ENCODE peak calls at places on chromosomes 13 and 19, in ten cellular contexts. One of them, this sample, is unnamed.

GRCh38 chr19:7969560-7969949 is 26.1 kb upstream of the TIMM44 start:
- DNase-seq in AG09309: no peak
- DNase-seq in CD8-positive, alpha-beta T cell: no peak
- DNase-seq in choroid plexus epithelial cell: no peak
- DNase-seq in fibroblast of mammary gland: no peak
- DNase-seq in lower leg skin: no peak
- DNase-seq in ovary: no peak
- DNase-seq in thoracic aorta: no peak
- DNase-seq in RWPE1: no peak
- DNase-seq in fibroblast of pulmonary artery: no peak
- DNase-seq in this sample: no peak

GRCh38 chr13:89746554-89746953 is 1600.9 kb upstream of the MIR17HG start:
- DNase-seq in AG09309: no peak
- DNase-seq in CD8-positive, alpha-beta T cell: no peak
- DNase-seq in choroid plexus epithelial cell: peak
- DNase-seq in fibroblast of mammary gland: no peak
- DNase-seq in lower leg skin: no peak
- DNase-seq in ovary: no peak
- DNase-seq in thoracic aorta: no peak
- DNase-seq in RWPE1: no peak
- DNase-seq in fibroblast of pulmonary artery: no peak
- DNase-seq in this sample: no peak

GRCh38 chr19:45091031-45091918 is 1.7 kb upstream of the PPP1R37 start:
- DNase-seq in AG09309: peak
- DNase-seq in CD8-positive, alpha-beta T cell: peak
- DNase-seq in choroid plexus epithelial cell: peak
- DNase-seq in fibroblast of mammary gland: peak
- DNase-seq in lower leg skin: peak
- DNase-seq in ovary: peak
- DNase-seq in thoracic aorta: peak
- DNase-seq in RWPE1: peak
- DNase-seq in fibroblast of pulmonary artery: peak
- DNase-seq in this sample: peak

GRCh38 chr13:19618925-19619324 is 14.5 kb upstream of the MPHOSPH8 start:
- DNase-seq in AG09309: no peak
- DNase-seq in CD8-positive, alpha-beta T cell: no peak
- DNase-seq in choroid plexus epithelial cell: peak
- DNase-seq in fibroblast of mammary gland: peak
- DNase-seq in lower leg skin: no peak
- DNase-seq in ovary: no peak
- DNase-seq in thoracic aorta: no peak
- DNase-seq in RWPE1: no peak
- DNase-seq in fibroblast of pulmonary artery: peak
- DNase-seq in this sample: no peak

GRCh38 chr13:19845758-19846157 is 17.7 kb downstream of the ZMYM5 start:
- DNase-seq in AG09309: peak
- DNase-seq in CD8-positive, alpha-beta T cell: no peak
- DNase-seq in choroid plexus epithelial cell: peak
- DNase-seq in fibroblast of mammary gland: peak
- DNase-seq in lower leg skin: no peak
- DNase-seq in ovary: no peak
- DNase-seq in thoracic aorta: peak
- DNase-seq in RWPE1: peak
- DNase-seq in fibroblast of pulmonary artery: peak
- DNase-seq in this sample: no peak

GRCh38 chr13:80881495-80882482 is 540.9 kb upstream of the SPRY2 start:
- DNase-seq in AG09309: no peak
- DNase-seq in CD8-positive, alpha-beta T cell: no peak
- DNase-seq in choroid plexus epithelial cell: peak
- DNase-seq in fibroblast of mammary gland: peak
- DNase-seq in lower leg skin: no peak
- DNase-seq in ovary: no peak
- DNase-seq in thoracic aorta: no peak
- DNase-seq in RWPE1: peak
- DNase-seq in fibroblast of pulmonary artery: peak
- DNase-seq in this sample: no peak

GRCh38 chr13:21579754-21580316 is 24.1 kb downstream of the MICU2 start:
- DNase-seq in AG09309: no peak
- DNase-seq in CD8-positive, alpha-beta T cell: no peak
- DNase-seq in choroid plexus epithelial cell: no peak
- DNase-seq in fibroblast of mammary gland: no peak
- DNase-seq in lower leg skin: no peak
- DNase-seq in ovary: no peak
- DNase-seq in thoracic aorta: no peak
- DNase-seq in RWPE1: no peak
- DNase-seq in fibroblast of pulmonary artery: no peak
- DNase-seq in this sample: no peak

GRCh38 chr13:113900646-113901045 is 36.8 kb upstream of the GAS6 start:
- DNase-seq in AG09309: no peak
- DNase-seq in CD8-positive, alpha-beta T cell: no peak
- DNase-seq in choroid plexus epithelial cell: no peak
- DNase-seq in fibroblast of mammary gland: no peak
- DNase-seq in lower leg skin: peak
- DNase-seq in ovary: no peak
- DNase-seq in thoracic aorta: no peak
- DNase-seq in RWPE1: no peak
- DNase-seq in fibroblast of pulmonary artery: no peak
- DNase-seq in this sample: peak

GRCh38 chr13:96816261-96816660 is 178.0 kb downstream of the OXGR1 start:
- DNase-seq in AG09309: no peak
- DNase-seq in CD8-positive, alpha-beta T cell: no peak
- DNase-seq in choroid plexus epithelial cell: peak
- DNase-seq in fibroblast of mammary gland: peak
- DNase-seq in lower leg skin: peak
- DNase-seq in ovary: no peak
- DNase-seq in thoracic aorta: peak
- DNase-seq in RWPE1: no peak
- DNase-seq in fibroblast of pulmonary artery: peak
- DNase-seq in this sample: no peak

GRCh38 chr13:76723551-76724232 is 162.5 kb downstream of the KCTD12 start:
- DNase-seq in AG09309: peak
- DNase-seq in CD8-positive, alpha-beta T cell: no peak
- DNase-seq in choroid plexus epithelial cell: peak
- DNase-seq in fibroblast of mammary gland: peak
- DNase-seq in lower leg skin: no peak
- DNase-seq in ovary: no peak
- DNase-seq in thoracic aorta: no peak
- DNase-seq in RWPE1: peak
- DNase-seq in fibroblast of pulmonary artery: peak
- DNase-seq in this sample: peak

GRCh38 chr13:37531054-37531453 is 67.5 kb downstream of the POSTN start:
- DNase-seq in AG09309: peak
- DNase-seq in CD8-positive, alpha-beta T cell: no peak
- DNase-seq in choroid plexus epithelial cell: peak
- DNase-seq in fibroblast of mammary gland: peak
- DNase-seq in lower leg skin: no peak
- DNase-seq in ovary: no peak
- DNase-seq in thoracic aorta: no peak
- DNase-seq in RWPE1: no peak
- DNase-seq in fibroblast of pulmonary artery: peak
- DNase-seq in this sample: no peak

GRCh38 chr19:15479391-15480345 is at the start of gene PGLYRP2:
- DNase-seq in AG09309: no peak
- DNase-seq in CD8-positive, alpha-beta T cell: no peak
- DNase-seq in choroid plexus epithelial cell: no peak
- DNase-seq in fibroblast of mammary gland: no peak
- DNase-seq in lower leg skin: no peak
- DNase-seq in ovary: no peak
- DNase-seq in thoracic aorta: no peak
- DNase-seq in RWPE1: no peak
- DNase-seq in fibroblast of pulmonary artery: peak
- DNase-seq in this sample: peak

GRCh38 chr19:55538132-55538531 is 1.2 kb upstream of the SBK2 start:
- DNase-seq in AG09309: no peak
- DNase-seq in CD8-positive, alpha-beta T cell: no peak
- DNase-seq in choroid plexus epithelial cell: no peak
- DNase-seq in fibroblast of mammary gland: no peak
- DNase-seq in lower leg skin: no peak
- DNase-seq in ovary: no peak
- DNase-seq in thoracic aorta: no peak
- DNase-seq in RWPE1: no peak
- DNase-seq in fibroblast of pulmonary artery: no peak
- DNase-seq in this sample: no peak

GRCh38 chr13:73140804-73141203 is 82.0 kb downstream of the KLF5 start:
- DNase-seq in AG09309: no peak
- DNase-seq in CD8-positive, alpha-beta T cell: no peak
- DNase-seq in choroid plexus epithelial cell: no peak
- DNase-seq in fibroblast of mammary gland: no peak
- DNase-seq in lower leg skin: no peak
- DNase-seq in ovary: no peak
- DNase-seq in thoracic aorta: no peak
- DNase-seq in RWPE1: no peak
- DNase-seq in fibroblast of pulmonary artery: no peak
- DNase-seq in this sample: no peak

GRCh38 chr19:9453953-9454352 is 18.6 kb upstream of the ZNF266 start:
- DNase-seq in AG09309: no peak
- DNase-seq in CD8-positive, alpha-beta T cell: no peak
- DNase-seq in choroid plexus epithelial cell: no peak
- DNase-seq in fibroblast of mammary gland: no peak
- DNase-seq in lower leg skin: no peak
- DNase-seq in ovary: no peak
- DNase-seq in thoracic aorta: no peak
- DNase-seq in RWPE1: no peak
- DNase-seq in fibroblast of pulmonary artery: no peak
- DNase-seq in this sample: no peak

GRCh38 chr19:9461938-9462337 is 26.6 kb upstream of the ZNF266 start:
- DNase-seq in AG09309: no peak
- DNase-seq in CD8-positive, alpha-beta T cell: no peak
- DNase-seq in choroid plexus epithelial cell: no peak
- DNase-seq in fibroblast of mammary gland: no peak
- DNase-seq in lower leg skin: no peak
- DNase-seq in ovary: no peak
- DNase-seq in thoracic aorta: no peak
- DNase-seq in RWPE1: no peak
- DNase-seq in fibroblast of pulmonary artery: no peak
- DNase-seq in this sample: no peak

GRCh38 chr19:9456018-9456689 is 20.8 kb upstream of the ZNF266 start:
- DNase-seq in AG09309: no peak
- DNase-seq in CD8-positive, alpha-beta T cell: no peak
- DNase-seq in choroid plexus epithelial cell: no peak
- DNase-seq in fibroblast of mammary gland: no peak
- DNase-seq in lower leg skin: no peak
- DNase-seq in ovary: no peak
- DNase-seq in thoracic aorta: no peak
- DNase-seq in RWPE1: no peak
- DNase-seq in fibroblast of pulmonary artery: no peak
- DNase-seq in this sample: no peak
- TF ChIP-seq CTCF in AG09309: no peak
- TF ChIP-seq CTCF in CD8-positive, alpha-beta T cell: no peak
- TF ChIP-seq CTCF in choroid plexus epithelial cell: no peak
- TF ChIP-seq CTCF in fibroblast of mammary gland: no peak
- TF ChIP-seq CTCF in lower leg skin: no peak
- TF ChIP-seq CTCF in ovary: no peak
- TF ChIP-seq CTCF in thoracic aorta: no peak
- TF ChIP-seq CTCF in RWPE1: no peak
- TF ChIP-seq CTCF in fibroblast of pulmonary artery: no peak
- TF ChIP-seq CTCF in this sample: no peak

GRCh38 chr19:36972594-36972993 is 56.5 kb downstream of the ZNF568 start:
- DNase-seq in AG09309: no peak
- DNase-seq in CD8-positive, alpha-beta T cell: no peak
- DNase-seq in choroid plexus epithelial cell: no peak
- DNase-seq in fibroblast of mammary gland: no peak
- DNase-seq in lower leg skin: no peak
- DNase-seq in ovary: no peak
- DNase-seq in thoracic aorta: no peak
- DNase-seq in RWPE1: no peak
- DNase-seq in fibroblast of pulmonary artery: no peak
- DNase-seq in this sample: no peak

GRCh38 chr19:36973844-36974195 is 57.7 kb downstream of the ZNF568 start:
- DNase-seq in AG09309: no peak
- DNase-seq in CD8-positive, alpha-beta T cell: no peak
- DNase-seq in choroid plexus epithelial cell: no peak
- DNase-seq in fibroblast of mammary gland: no peak
- DNase-seq in lower leg skin: no peak
- DNase-seq in ovary: no peak
- DNase-seq in thoracic aorta: no peak
- DNase-seq in RWPE1: no peak
- DNase-seq in fibroblast of pulmonary artery: no peak
- DNase-seq in this sample: no peak

GRCh38 chr19:36973021-36973843 is 57.1 kb downstream of the ZNF568 start:
- DNase-seq in AG09309: peak
- DNase-seq in CD8-positive, alpha-beta T cell: peak
- DNase-seq in choroid plexus epithelial cell: peak
- DNase-seq in fibroblast of mammary gland: peak
- DNase-seq in lower leg skin: peak
- DNase-seq in ovary: peak
- DNase-seq in thoracic aorta: peak
- DNase-seq in RWPE1: peak
- DNase-seq in fibroblast of pulmonary artery: peak
- DNase-seq in this sample: peak
- TF ChIP-seq CTCF in AG09309: peak
- TF ChIP-seq CTCF in CD8-positive, alpha-beta T cell: no peak
- TF ChIP-seq CTCF in choroid plexus epithelial cell: peak
- TF ChIP-seq CTCF in fibroblast of mammary gland: peak
- TF ChIP-seq CTCF in lower leg skin: peak
- TF ChIP-seq CTCF in ovary: peak
- TF ChIP-seq CTCF in thoracic aorta: peak
- TF ChIP-seq CTCF in RWPE1: peak
- TF ChIP-seq CTCF in fibroblast of pulmonary artery: peak
- TF ChIP-seq CTCF in this sample: peak

GRCh38 chr19:34853369-34853768 is 73.3 kb upstream of the ZNF30 start:
- DNase-seq in AG09309: no peak
- DNase-seq in CD8-positive, alpha-beta T cell: no peak
- DNase-seq in choroid plexus epithelial cell: no peak
- DNase-seq in fibroblast of mammary gland: no peak
- DNase-seq in lower leg skin: peak
- DNase-seq in ovary: no peak
- DNase-seq in thoracic aorta: no peak
- DNase-seq in RWPE1: no peak
- DNase-seq in fibroblast of pulmonary artery: no peak
- DNase-seq in this sample: no peak

GRCh38 chr19:34847393-34847792 is 74.4 kb upstream of the ZNF599 start:
- DNase-seq in AG09309: no peak
- DNase-seq in CD8-positive, alpha-beta T cell: no peak
- DNase-seq in choroid plexus epithelial cell: no peak
- DNase-seq in fibroblast of mammary gland: no peak
- DNase-seq in lower leg skin: no peak
- DNase-seq in ovary: no peak
- DNase-seq in thoracic aorta: no peak
- DNase-seq in RWPE1: no peak
- DNase-seq in fibroblast of pulmonary artery: no peak
- DNase-seq in this sample: no peak

GRCh38 chr19:34856052-34856451 is 70.7 kb upstream of the ZNF30 start:
- DNase-seq in AG09309: no peak
- DNase-seq in CD8-positive, alpha-beta T cell: no peak
- DNase-seq in choroid plexus epithelial cell: no peak
- DNase-seq in fibroblast of mammary gland: no peak
- DNase-seq in lower leg skin: no peak
- DNase-seq in ovary: no peak
- DNase-seq in thoracic aorta: no peak
- DNase-seq in RWPE1: no peak
- DNase-seq in fibroblast of pulmonary artery: no peak
- DNase-seq in this sample: no peak

GRCh38 chr19:34851277-34851804 is 75.4 kb upstream of the ZNF30 start:
- DNase-seq in AG09309: no peak
- DNase-seq in CD8-positive, alpha-beta T cell: no peak
- DNase-seq in choroid plexus epithelial cell: no peak
- DNase-seq in fibroblast of mammary gland: no peak
- DNase-seq in lower leg skin: no peak
- DNase-seq in ovary: no peak
- DNase-seq in thoracic aorta: no peak
- DNase-seq in RWPE1: peak
- DNase-seq in fibroblast of pulmonary artery: no peak
- DNase-seq in this sample: no peak
- TF ChIP-seq CTCF in AG09309: no peak
- TF ChIP-seq CTCF in CD8-positive, alpha-beta T cell: no peak
- TF ChIP-seq CTCF in choroid plexus epithelial cell: no peak
- TF ChIP-seq CTCF in fibroblast of mammary gland: no peak
- TF ChIP-seq CTCF in lower leg skin: no peak
- TF ChIP-seq CTCF in ovary: no peak
- TF ChIP-seq CTCF in thoracic aorta: no peak
- TF ChIP-seq CTCF in RWPE1: no peak
- TF ChIP-seq CTCF in fibroblast of pulmonary artery: no peak
- TF ChIP-seq CTCF in this sample: no peak

GRCh38 chr13:107600986-107601385 is 614.4 kb downstream of the LIG4 start:
- DNase-seq in AG09309: no peak
- DNase-seq in CD8-positive, alpha-beta T cell: no peak
- DNase-seq in choroid plexus epithelial cell: peak
- DNase-seq in fibroblast of mammary gland: no peak
- DNase-seq in lower leg skin: no peak
- DNase-seq in ovary: no peak
- DNase-seq in thoracic aorta: no peak
- DNase-seq in RWPE1: no peak
- DNase-seq in fibroblast of pulmonary artery: no peak
- DNase-seq in this sample: no peak
- TF ChIP-seq CTCF in AG09309: no peak
- TF ChIP-seq CTCF in CD8-positive, alpha-beta T cell: no peak
- TF ChIP-seq CTCF in choroid plexus epithelial cell: no peak
- TF ChIP-seq CTCF in fibroblast of mammary gland: no peak
- TF ChIP-seq CTCF in lower leg skin: no peak
- TF ChIP-seq CTCF in ovary: no peak
- TF ChIP-seq CTCF in thoracic aorta: no peak
- TF ChIP-seq CTCF in RWPE1: no peak
- TF ChIP-seq CTCF in fibroblast of pulmonary artery: no peak
- TF ChIP-seq CTCF in this sample: no peak

This sample was measured in lung.